ENCODE peak calls at places on chromosomes 3 and 15, in six cellular contexts. One of them, this sample, is unnamed.

GRCh38 chr3:197372076-197372661 is 73.8 kb upstream of the DLG1 start:
- DNase-seq in natural killer cell: no peak
- DNase-seq in cortex of kidney: no peak
- DNase-seq in GM04504: peak
- DNase-seq in CD8-positive, alpha-beta memory T cell: no peak
- DNase-seq in activated T-helper 1 cell treated with anti-CD3 and anti-CD28 coated beads, Interleukin-2, amount 50 U/mL, for 16 hours: no peak
- DNase-seq in this sample: no peak

GRCh38 chr3:114706591-114707224 is 412.9 kb downstream of the TIGIT start:
- DNase-seq in CD8-positive, alpha-beta memory T cell: no peak
- DNase-seq in natural killer cell: no peak
- DNase-seq in GM04504: no peak
- DNase-seq in activated T-helper 1 cell treated with anti-CD3 and anti-CD28 coated beads, Interleukin-2, amount 50 U/mL, for 16 hours: no peak
- DNase-seq in cortex of kidney: no peak
- DNase-seq in this sample: no peak

GRCh38 chr15:90915808-90916440 is 12.8 kb downstream of the MAN2A2 start:
- DNase-seq in CD8-positive, alpha-beta memory T cell: no peak
- DNase-seq in cortex of kidney: no peak
- DNase-seq in GM04504: no peak
- DNase-seq in natural killer cell: no peak
- DNase-seq in activated T-helper 1 cell treated with anti-CD3 and anti-CD28 coated beads, Interleukin-2, amount 50 U/mL, for 16 hours: no peak
- DNase-seq in this sample: peak

GRCh38 chr3:103730744-103731143 is 1295.9 kb downstream of the ZPLD1 start:
- DNase-seq in activated T-helper 1 cell treated with anti-CD3 and anti-CD28 coated beads, Interleukin-2, amount 50 U/mL, for 16 hours: no peak
- DNase-seq in cortex of kidney: no peak
- DNase-seq in CD8-positive, alpha-beta memory T cell: no peak
- DNase-seq in natural killer cell: no peak
- DNase-seq in GM04504: no peak
- DNase-seq in this sample: no peak

GRCh38 chr15:78437107-78437761 is 782 bp upstream of the IREB2 start:
- DNase-seq in cortex of kidney: no peak
- DNase-seq in CD8-positive, alpha-beta memory T cell: no peak
- DNase-seq in natural killer cell: no peak
- DNase-seq in GM04504: no peak
- DNase-seq in activated T-helper 1 cell treated with anti-CD3 and anti-CD28 coated beads, Interleukin-2, amount 50 U/mL, for 16 hours: no peak
- DNase-seq in this sample: no peak

GRCh38 chr3:31999902-32000439 is 18.4 kb downstream of the ZNF860 start:
- DNase-seq in cortex of kidney: no peak
- DNase-seq in activated T-helper 1 cell treated with anti-CD3 and anti-CD28 coated beads, Interleukin-2, amount 50 U/mL, for 16 hours: no peak
- DNase-seq in CD8-positive, alpha-beta memory T cell: no peak
- DNase-seq in natural killer cell: no peak
- DNase-seq in GM04504: no peak
- DNase-seq in this sample: no peak

GRCh38 chr3:73508330-73508954 is 116.3 kb downstream of the PDZRN3 start:
- DNase-seq in activated T-helper 1 cell treated with anti-CD3 and anti-CD28 coated beads, Interleukin-2, amount 50 U/mL, for 16 hours: no peak
- DNase-seq in GM04504: no peak
- DNase-seq in CD8-positive, alpha-beta memory T cell: peak
- DNase-seq in natural killer cell: no peak
- DNase-seq in cortex of kidney: no peak
- DNase-seq in this sample: no peak

GRCh38 chr3:138461696-138462295 is 27.4 kb downstream of the ESYT3 start:
- DNase-seq in activated T-helper 1 cell treated with anti-CD3 and anti-CD28 coated beads, Interleukin-2, amount 50 U/mL, for 16 hours: no peak
- DNase-seq in GM04504: no peak
- DNase-seq in natural killer cell: no peak
- DNase-seq in cortex of kidney: no peak
- DNase-seq in CD8-positive, alpha-beta memory T cell: no peak
- DNase-seq in this sample: peak

GRCh38 chr3:19757773-19758172 is 176.2 kb downstream of the EFHB start:
- DNase-seq in cortex of kidney: no peak
- DNase-seq in activated T-helper 1 cell treated with anti-CD3 and anti-CD28 coated beads, Interleukin-2, amount 50 U/mL, for 16 hours: no peak
- DNase-seq in CD8-positive, alpha-beta memory T cell: no peak
- DNase-seq in natural killer cell: no peak
- DNase-seq in GM04504: no peak
- DNase-seq in this sample: no peak

GRCh38 chr3:133927543-133928066 is 31.9 kb upstream of the RAB6B start:
- DNase-seq in GM04504: no peak
- DNase-seq in activated T-helper 1 cell treated with anti-CD3 and anti-CD28 coated beads, Interleukin-2, amount 50 U/mL, for 16 hours: peak
- DNase-seq in CD8-positive, alpha-beta memory T cell: peak
- DNase-seq in cortex of kidney: no peak
- DNase-seq in natural killer cell: peak
- DNase-seq in this sample: peak

GRCh38 chr3:186815490-186815889 is 9.2 kb upstream of the RFC4 start:
- DNase-seq in GM04504: peak
- DNase-seq in activated T-helper 1 cell treated with anti-CD3 and anti-CD28 coated beads, Interleukin-2, amount 50 U/mL, for 16 hours: no peak
- DNase-seq in CD8-positive, alpha-beta memory T cell: no peak
- DNase-seq in cortex of kidney: no peak
- DNase-seq in natural killer cell: no peak
- DNase-seq in this sample: no peak

GRCh38 chr15:52546031-52546751 is 17.5 kb upstream of the MYO5A start:
- DNase-seq in cortex of kidney: no peak
- DNase-seq in natural killer cell: peak
- DNase-seq in CD8-positive, alpha-beta memory T cell: no peak
- DNase-seq in GM04504: no peak
- DNase-seq in activated T-helper 1 cell treated with anti-CD3 and anti-CD28 coated beads, Interleukin-2, amount 50 U/mL, for 16 hours: no peak
- DNase-seq in this sample: no peak

GRCh38 chr3:142019794-142020320 is 129.5 kb downstream of the TFDP2 start:
- DNase-seq in activated T-helper 1 cell treated with anti-CD3 and anti-CD28 coated beads, Interleukin-2, amount 50 U/mL, for 16 hours: no peak
- DNase-seq in natural killer cell: no peak
- DNase-seq in CD8-positive, alpha-beta memory T cell: no peak
- DNase-seq in GM04504: no peak
- DNase-seq in cortex of kidney: no peak
- DNase-seq in this sample: no peak

GRCh38 chr15:88645171-88646087 is 6.6 kb downstream of the ISG20 start:
- DNase-seq in CD8-positive, alpha-beta memory T cell: no peak
- DNase-seq in natural killer cell: no peak
- DNase-seq in activated T-helper 1 cell treated with anti-CD3 and anti-CD28 coated beads, Interleukin-2, amount 50 U/mL, for 16 hours: no peak
- DNase-seq in GM04504: no peak
- DNase-seq in cortex of kidney: no peak
- DNase-seq in this sample: no peak

GRCh38 chr3:150372320-150373118 is 35.6 kb upstream of the TSC22D2 start:
- DNase-seq in activated T-helper 1 cell treated with anti-CD3 and anti-CD28 coated beads, Interleukin-2, amount 50 U/mL, for 16 hours: no peak
- DNase-seq in CD8-positive, alpha-beta memory T cell: no peak
- DNase-seq in cortex of kidney: no peak
- DNase-seq in GM04504: no peak
- DNase-seq in natural killer cell: no peak
- DNase-seq in this sample: no peak